ENCODE peak calls at places on chromosomes 5 and 9, in ten cellular contexts. H, N, D, U, F, A, X, V, E and C are unnamed samples.

GRCh38 chr5:147611483-147611882 is 101.6 kb upstream of the DPYSL3 start:
- DNase-seq in H (no peak), N (no peak), D (no peak), U (no peak), F (no peak), A (no peak), X (no peak), V (no peak), E (no peak), C (no peak)

GRCh38 chr5:149153751-149154610 is 12.7 kb downstream of the ABLIM3 start:
- DNase-seq in H (peak; percentile 70), N (peak; percentile 75), D (peak; percentile 77), U (no peak), F (peak; percentile 66), A (no peak), X (no peak), V (no peak), E (no peak), C (no peak)

GRCh38 chr9:107749787-107750444 is 260.3 kb upstream of the KLF4 start:
- DNase-seq in H (peak; percentile 94), N (peak; percentile 96), D (peak; percentile 95), U (no peak), F (peak; percentile 52), A (no peak), X (peak; percentile 75), V (peak; percentile 36), E (no peak), C (peak; percentile 27)

GRCh38 chr9:116061546-116062205 is 91.9 kb upstream of the PAPPA start:
- DNase-seq in H (no peak), N (no peak), D (no peak), U (no peak), F (no peak), A (no peak), X (no peak), V (no peak), E (no peak), C (no peak)

GRCh38 chr5:93246093-93246855 is 334.7 kb downstream of the NR2F1-AS1 start:
- DNase-seq in H (peak; percentile 55), N (no peak), D (no peak), U (no peak), F (peak; percentile 51), A (no peak), X (peak; percentile 5), V (peak; percentile 34), E (peak; percentile 15), C (no peak)

GRCh38 chr5:19018822-19019221 is 969.2 kb downstream of the CDH18 start:
- DNase-seq in H (no peak), N (no peak), D (peak; percentile 59), U (no peak), F (no peak), A (no peak), X (no peak), V (no peak), E (no peak), C (no peak)

GRCh38 chr5:59098743-59099142 is 515.9 kb downstream of the RAB3C start:
- DNase-seq in H (no peak), N (no peak), D (no peak), U (no peak), F (no peak), A (no peak), X (no peak), V (no peak), E (no peak), C (no peak)

GRCh38 chr9:93648836-93649235 is 72.5 kb downstream of the PHF2 start:
- DNase-seq in H (no peak), N (no peak), D (no peak), U (no peak), F (peak; percentile 29), A (no peak), X (no peak), V (no peak), E (no peak), C (no peak)

GRCh38 chr5:140630296-140630695 is 2.7 kb downstream of the CD14 start:
- DNase-seq in H (no peak), N (no peak), D (peak; percentile 93), U (no peak), F (no peak), A (no peak), X (no peak), V (no peak), E (no peak), C (no peak)

GRCh38 chr5:80343067-80343466 is 23.3 kb downstream of the SPZ1 start:
- DNase-seq in H (peak; percentile 9), N (no peak), D (peak; percentile 25), U (no peak), F (no peak), A (no peak), X (no peak), V (no peak), E (no peak), C (no peak)

GRCh38 chr5:53481887-53482716 is 1.7 kb downstream of the FST start:
- DNase-seq in H (peak; percentile 74), N (peak; percentile 87), D (peak; percentile 74), U (peak; percentile 46), F (peak; percentile 74), A (peak; percentile 22), X (no peak), V (no peak), E (peak; percentile 37), C (peak; percentile 89)

GRCh38 chr9:127397722-127398647 is 1.0 kb downstream of the SLC2A8 start:
- DNase-seq in H (peak; percentile 25), N (no peak), D (peak; percentile 67), U (no peak), F (peak; percentile 63), A (no peak), X (no peak), V (peak; percentile 6), E (peak; percentile 35), C (peak; percentile 55)

GRCh38 chr5:133225671-133226152 is 173.9 kb downstream of the HSPA4 start:
- DNase-seq in H (no peak), N (no peak), D (no peak), U (no peak), F (no peak), A (no peak), X (no peak), V (no peak), E (no peak), C (no peak)